ENCODE peak calls at places on chromosomes 2 and 18, in six cellular contexts. N, M, X, D, A and Z are unnamed samples.

GRCh38 chr18:48979944-48980890 is 29.5 kb upstream of the SMAD7 start:
- DNase-seq in N (no peak), M (no peak), X (peak; percentile 31), D (no peak), A (no peak), Z (no peak)

GRCh38 chr2:102344397-102344796 is 11.2 kb upstream of the IL18R1 start:
- DNase-seq in N (no peak), M (no peak), X (no peak), D (no peak), A (no peak), Z (no peak)

GRCh38 chr2:38557217-38557616 is 45.5 kb downstream of the HNRNPLL start:
- DNase-seq in N (no peak), M (no peak), X (no peak), D (no peak), A (no peak), Z (no peak)

GRCh38 chr2:225667465-225667864 is 268.0 kb downstream of the NYAP2 start:
- DNase-seq in N (no peak), M (no peak), X (no peak), D (no peak), A (no peak), Z (no peak)

GRCh38 chr2:64972856-64973255 is 16.3 kb upstream of the SLC1A4 start:
- DNase-seq in N (no peak), M (no peak), X (no peak), D (no peak), A (no peak), Z (no peak)

GRCh38 chr2:67462741-67463496 is 65.8 kb downstream of the ETAA1 start:
- DNase-seq in N (no peak), M (no peak), X (no peak), D (no peak), A (no peak), Z (no peak)

GRCh38 chr2:126653102-126653501 is 2.9 kb upstream of the GYPC start:
- DNase-seq in N (no peak), M (no peak), X (peak; percentile 6), D (no peak), A (no peak), Z (no peak)

GRCh38 chr18:11993264-11993916 is 12.1 kb downstream of the IMPA2 start:
- DNase-seq in N (no peak), M (no peak), X (no peak), D (no peak), A (no peak), Z (no peak)

GRCh38 chr2:241967745-241968144 is 98.2 kb downstream of the RTP5 start:
- DNase-seq in N (no peak), M (no peak), X (no peak), D (no peak), A (no peak), Z (no peak)

GRCh38 chr2:219701847-219702634 is 74.6 kb downstream of the SLC4A3 start:
- DNase-seq in N (no peak), M (peak; percentile 66), X (no peak), D (peak; percentile 40), A (peak; percentile 33), Z (peak; percentile 11)

GRCh38 chr2:216714412-216714775 is 19.0 kb upstream of the IGFBP5 start:
- DNase-seq in N (no peak), M (no peak), X (no peak), D (no peak), A (no peak), Z (no peak)

GRCh38 chr2:217370391-217370790 is 510.5 kb upstream of the TNP1 start:
- DNase-seq in N (no peak), M (no peak), X (no peak), D (no peak), A (peak; percentile 33), Z (no peak)

GRCh38 chr2:120108049-120108448 is 95.2 kb downstream of the EPB41L5 start:
- DNase-seq in N (peak; percentile 84), M (no peak), X (no peak), D (peak; percentile 43), A (no peak), Z (no peak)

GRCh38 chr2:231037731-231038482 is 584 bp downstream of the C2orf72 start:
- DNase-seq in N (no peak), M (no peak), X (peak; percentile 37), D (no peak), A (no peak), Z (peak; percentile 67)

GRCh38 chr2:138421971-138422335 is 79.6 kb upstream of the SPOPL start:
- DNase-seq in N (no peak), M (no peak), X (no peak), D (peak; percentile 60), A (no peak), Z (no peak)

GRCh38 chr2:127146820-127147502 is 40.0 kb upstream of the BIN1 start:
- DNase-seq in N (no peak), M (no peak), X (no peak), D (no peak), A (peak; percentile 66), Z (no peak)

GRCh38 chr2:55519908-55520885 is 679 bp downstream of the CFAP36 start:
- DNase-seq in N (peak; percentile 22), M (no peak), X (peak; percentile 42), D (peak; percentile 33), A (no peak), Z (no peak)

GRCh38 chr18:58605027-58606020 is 23.6 kb downstream of the ALPK2 start:
- DNase-seq in N (no peak), M (no peak), X (no peak), D (no peak), A (no peak), Z (no peak)

GRCh38 chr18:45802814-45803492 is 22.5 kb upstream of the SIGLEC15 start:
- DNase-seq in N (no peak), M (no peak), X (no peak), D (no peak), A (no peak), Z (no peak)

GRCh38 chr2:206230060-206230890 is 44.2 kb upstream of the ZDBF2 start:
- DNase-seq in N (no peak), M (no peak), X (no peak), D (peak; percentile 19), A (no peak), Z (no peak)

GRCh38 chr2:148614024-148614331 is 30.6 kb upstream of the EPC2 start:
- DNase-seq in N (peak; percentile 8), M (no peak), X (no peak), D (no peak), A (no peak), Z (no peak)

GRCh38 chr2:67650292-67651133 is 253.4 kb downstream of the ETAA1 start:
- DNase-seq in N (peak; percentile 76), M (peak; percentile 88), X (peak; percentile 22), D (peak; percentile 41), A (peak; percentile 81), Z (peak; percentile 56)

GRCh38 chr2:62423235-62423634 is 82.8 kb downstream of the TMEM17 start:
- DNase-seq in N (no peak), M (no peak), X (no peak), D (peak; percentile 38), A (no peak), Z (no peak)

GRCh38 chr2:215466097-215466909 is 30.4 kb upstream of the FN1 start:
- DNase-seq in N (no peak), M (peak; percentile 54), X (no peak), D (no peak), A (no peak), Z (no peak)

GRCh38 chr2:187403568-187404260 is 44.3 kb downstream of the CALCRL start:
- DNase-seq in N (no peak), M (no peak), X (no peak), D (no peak), A (no peak), Z (no peak)

GRCh38 chr18:32576296-32576916 is 105.7 kb upstream of the GAREM1 start:
- DNase-seq in N (no peak), M (no peak), X (no peak), D (no peak), A (no peak), Z (peak; percentile 7)

GRCh38 chr2:169694894-169695260 is 608 bp downstream of the PHOSPHO2 start:
- DNase-seq in N (no peak), M (no peak), X (no peak), D (no peak), A (no peak), Z (no peak)

GRCh38 chr18:52992041-52992440 is 652.0 kb downstream of the DCC start:
- DNase-seq in N (no peak), M (no peak), X (no peak), D (no peak), A (no peak), Z (no peak)

GRCh38 chr2:25991965-25992364 is 9.7 kb upstream of the KIF3C start:
- DNase-seq in N (no peak), M (no peak), X (no peak), D (no peak), A (no peak), Z (no peak)

GRCh38 chr2:177889812-177890460 is 182.6 kb downstream of the PDE11A start:
- DNase-seq in N (no peak), M (no peak), X (no peak), D (no peak), A (no peak), Z (no peak)
- H3K27ac ChIP-seq in N (no peak overlapping the region), M (no peak overlapping the region), X (no peak overlapping the region), D (no peak overlapping the region), A (peak overlapping the region; percentile 74), Z (no peak overlapping the region)

GRCh38 chr2:101219281-101219680 is 33.4 kb upstream of the CNOT11 start:
- DNase-seq in N (no peak), M (no peak), X (no peak), D (no peak), A (no peak), Z (no peak)

GRCh38 chr2:101223814-101224231 is 28.9 kb upstream of the CNOT11 start:
- DNase-seq in N (no peak), M (no peak), X (no peak), D (no peak), A (no peak), Z (no peak)
- H3K27ac ChIP-seq in N (no peak overlapping the region), M (no peak overlapping the region), X (no peak overlapping the region), D (no peak overlapping the region), A (no peak overlapping the region), Z (no peak overlapping the region)

GRCh38 chr2:229159405-229159804 is 111.7 kb downstream of the PID1 start:
- DNase-seq in N (no peak), M (no peak), X (no peak), D (no peak), A (no peak), Z (no peak)
- H3K27ac ChIP-seq in N (no peak overlapping the region), M (no peak overlapping the region), X (no peak overlapping the region), D (no peak overlapping the region), A (no peak overlapping the region), Z (no peak overlapping the region)

DNA sequence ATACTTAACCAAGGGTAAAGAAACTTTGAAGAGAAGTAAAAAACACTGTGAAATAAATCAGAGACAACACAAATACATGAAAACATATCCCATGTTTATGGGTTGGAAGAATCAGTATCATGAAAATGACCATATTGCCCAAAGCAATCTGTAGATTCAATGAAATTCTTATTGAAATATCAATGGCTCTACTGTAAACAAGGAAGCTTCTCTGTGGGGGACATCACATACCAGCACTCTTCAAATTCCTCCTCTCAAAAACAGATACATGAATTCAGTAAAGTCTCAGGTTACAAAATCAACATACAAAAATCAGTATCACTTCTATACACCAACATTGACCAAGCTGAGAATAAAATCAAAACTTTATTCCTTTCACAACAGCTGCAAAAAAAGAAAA is 63.5 kb upstream of the CNTNAP5 start:
- DNase-seq in N (no peak), M (no peak), X (no peak), D (no peak), A (no peak), Z (no peak)
- H3K27ac ChIP-seq in N (no peak overlapping the region), M (no peak overlapping the region), X (no peak overlapping the region), D (no peak overlapping the region), A (no peak overlapping the region), Z (no peak overlapping the region)

GRCh38 chr2:143259368-143259958 is 130.2 kb downstream of the ARHGAP15 start:
- DNase-seq in N (peak; percentile 87), M (peak; percentile 32), X (peak; percentile 19), D (peak; percentile 46), A (peak; percentile 21), Z (peak; percentile 37)
- H3K27ac ChIP-seq in N (no peak overlapping the region), M (no peak overlapping the region), X (no peak overlapping the region), D (no peak overlapping the region), A (no peak overlapping the region), Z (no peak overlapping the region)